ENCODE peak calls at places on chromosomes 13 and 19, in five cellular contexts. One of them, this sample, is unnamed.
A peak's percentile ranks its signal among the peaks of the same experiment; 100 is the strongest.

GRCh38 chr13:44393391-44393790 is 19.8 kb downstream of the SERP2 start:
- DNase-seq in heart right ventricle: no peak
- DNase-seq in neural progenitor cell: no peak
- DNase-seq in brain microvascular endothelial cell: no peak
- DNase-seq in IMR-90: no peak
- DNase-seq in this sample: peak; percentile 63

GRCh38 chr19:55613396-55613795 is 7.9 kb downstream of the ZNF865 start:
- DNase-seq in neural progenitor cell: no peak
- DNase-seq in IMR-90: no peak
- DNase-seq in heart right ventricle: no peak
- DNase-seq in brain microvascular endothelial cell: no peak
- DNase-seq in this sample: no peak

GRCh38 chr13:102302534-102302933 is 99.3 kb downstream of the FGF14 start:
- DNase-seq in IMR-90: no peak
- DNase-seq in heart right ventricle: no peak
- DNase-seq in neural progenitor cell: no peak
- DNase-seq in brain microvascular endothelial cell: no peak
- DNase-seq in this sample: no peak

GRCh38 chr19:39408392-39409206 is 2.0 kb downstream of the ZFP36 start:
- DNase-seq in IMR-90: peak; percentile 52
- DNase-seq in neural progenitor cell: peak; percentile 26
- DNase-seq in heart right ventricle: peak; percentile 21
- DNase-seq in brain microvascular endothelial cell: no peak
- DNase-seq in this sample: no peak

GRCh38 chr13:68110178-68110768 is 880.1 kb upstream of the PCDH9 start:
- DNase-seq in brain microvascular endothelial cell: no peak
- DNase-seq in IMR-90: no peak
- DNase-seq in heart right ventricle: no peak
- DNase-seq in neural progenitor cell: no peak
- DNase-seq in this sample: no peak

GRCh38 chr19:48872884-48873475 is 759 bp downstream of the PPP1R15A start:
- DNase-seq in neural progenitor cell: peak; percentile 89
- DNase-seq in IMR-90: peak; percentile 94
- DNase-seq in heart right ventricle: peak; percentile 95
- DNase-seq in brain microvascular endothelial cell: peak; percentile 96
- DNase-seq in this sample: peak; percentile 81

GRCh38 chr13:96552523-96552922 is 441.8 kb downstream of the OXGR1 start:
- DNase-seq in neural progenitor cell: no peak
- DNase-seq in heart right ventricle: no peak
- DNase-seq in brain microvascular endothelial cell: no peak
- DNase-seq in IMR-90: no peak
- DNase-seq in this sample: no peak

GRCh38 chr19:46288896-46289588 is 7.8 kb upstream of the HIF3A start:
- DNase-seq in heart right ventricle: peak; percentile 57
- DNase-seq in IMR-90: peak; percentile 82
- DNase-seq in brain microvascular endothelial cell: peak; percentile 96
- DNase-seq in neural progenitor cell: no peak
- DNase-seq in this sample: peak; percentile 65

GRCh38 chr19:1608414-1609391 is 3.4 kb upstream of the UQCR11 start:
- DNase-seq in heart right ventricle: no peak
- DNase-seq in IMR-90: no peak
- DNase-seq in neural progenitor cell: no peak
- DNase-seq in brain microvascular endothelial cell: no peak
- DNase-seq in this sample: peak; percentile 63

GRCh38 chr19:2887391-2887914 is 13.3 kb upstream of the ZNF57 start:
- DNase-seq in brain microvascular endothelial cell: peak; percentile 29
- DNase-seq in IMR-90: peak; percentile 61
- DNase-seq in neural progenitor cell: peak; percentile 66
- DNase-seq in heart right ventricle: no peak
- DNase-seq in this sample: no peak

GRCh38 chr19:13001502-13002388 is 6.5 kb downstream of the NFIX start:
- DNase-seq in brain microvascular endothelial cell: no peak
- DNase-seq in IMR-90: no peak
- DNase-seq in heart right ventricle: peak; percentile 82
- DNase-seq in neural progenitor cell: no peak
- DNase-seq in this sample: no peak
- H3K27ac ChIP-seq in brain microvascular endothelial cell: no peak overlapping the region
- H3K27ac ChIP-seq in IMR-90: peak overlapping the region; percentile 48
- H3K27ac ChIP-seq in heart right ventricle: peak overlapping the region; percentile 93
- H3K27ac ChIP-seq in neural progenitor cell: no peak overlapping the region
- H3K27ac ChIP-seq in this sample: peak overlapping the region; percentile 22

GRCh38 chr19:19059018-19059836 is 4.6 kb upstream of the SLC25A42 start:
- DNase-seq in neural progenitor cell: no peak
- DNase-seq in IMR-90: no peak
- DNase-seq in brain microvascular endothelial cell: no peak
- DNase-seq in heart right ventricle: no peak
- DNase-seq in this sample: no peak

GRCh38 chr19:19059837-19060611 is 3.8 kb upstream of the SLC25A42 start:
- DNase-seq in heart right ventricle: no peak
- DNase-seq in neural progenitor cell: no peak
- DNase-seq in brain microvascular endothelial cell: no peak
- DNase-seq in IMR-90: no peak
- DNase-seq in this sample: no peak

GRCh38 chr19:19062454-19063182 is 1.2 kb upstream of the SLC25A42 start:
- DNase-seq in brain microvascular endothelial cell: peak; percentile 11
- DNase-seq in heart right ventricle: no peak
- DNase-seq in neural progenitor cell: no peak
- DNase-seq in IMR-90: peak; percentile 63
- DNase-seq in this sample: no peak

GRCh38 chr19:19063183-19064097 is at the start of gene SLC25A42:
- DNase-seq in brain microvascular endothelial cell: peak; percentile 99
- DNase-seq in heart right ventricle: peak; percentile 100
- DNase-seq in IMR-90: peak; percentile 99
- DNase-seq in neural progenitor cell: peak; percentile 99
- DNase-seq in this sample: peak; percentile 100

GRCh38 chr19:19061491-19061890 is 2.3 kb upstream of the SLC25A42 start:
- DNase-seq in neural progenitor cell: no peak
- DNase-seq in brain microvascular endothelial cell: no peak
- DNase-seq in heart right ventricle: peak; percentile 51
- DNase-seq in IMR-90: no peak
- DNase-seq in this sample: no peak
- H3K27ac ChIP-seq in neural progenitor cell: no peak overlapping the region
- H3K27ac ChIP-seq in brain microvascular endothelial cell: no peak overlapping the region
- H3K27ac ChIP-seq in heart right ventricle: peak overlapping the region; percentile 85
- H3K27ac ChIP-seq in IMR-90: no peak overlapping the region
- H3K27ac ChIP-seq in this sample: no peak overlapping the region

GRCh38 chr19:13056052-13056660 is 46.5 kb downstream of the LYL1 start:
- DNase-seq in IMR-90: peak; percentile 71
- DNase-seq in brain microvascular endothelial cell: no peak
- DNase-seq in heart right ventricle: peak; percentile 70
- DNase-seq in neural progenitor cell: peak; percentile 49
- DNase-seq in this sample: peak; percentile 79
- H3K27ac ChIP-seq in IMR-90: peak overlapping the region; percentile 100
- H3K27ac ChIP-seq in brain microvascular endothelial cell: peak overlapping the region; percentile 90
- H3K27ac ChIP-seq in heart right ventricle: peak overlapping the region; percentile 99
- H3K27ac ChIP-seq in neural progenitor cell: no peak overlapping the region
- H3K27ac ChIP-seq in this sample: peak overlapping the region; percentile 86

GRCh38 chr19:33550741-33551140 is 29.1 kb upstream of the PEPD start:
- DNase-seq in neural progenitor cell: no peak
- DNase-seq in brain microvascular endothelial cell: no peak
- DNase-seq in heart right ventricle: no peak
- DNase-seq in IMR-90: no peak
- DNase-seq in this sample: no peak

GRCh38 chr19:33547676-33548075 is 26.1 kb upstream of the PEPD start:
- DNase-seq in brain microvascular endothelial cell: no peak
- DNase-seq in neural progenitor cell: no peak
- DNase-seq in heart right ventricle: no peak
- DNase-seq in IMR-90: no peak
- DNase-seq in this sample: no peak

GRCh38 chr19:33546656-33547055 is 25.1 kb upstream of the PEPD start:
- DNase-seq in heart right ventricle: no peak
- DNase-seq in IMR-90: no peak
- DNase-seq in brain microvascular endothelial cell: no peak
- DNase-seq in neural progenitor cell: no peak
- DNase-seq in this sample: no peak

DNA sequence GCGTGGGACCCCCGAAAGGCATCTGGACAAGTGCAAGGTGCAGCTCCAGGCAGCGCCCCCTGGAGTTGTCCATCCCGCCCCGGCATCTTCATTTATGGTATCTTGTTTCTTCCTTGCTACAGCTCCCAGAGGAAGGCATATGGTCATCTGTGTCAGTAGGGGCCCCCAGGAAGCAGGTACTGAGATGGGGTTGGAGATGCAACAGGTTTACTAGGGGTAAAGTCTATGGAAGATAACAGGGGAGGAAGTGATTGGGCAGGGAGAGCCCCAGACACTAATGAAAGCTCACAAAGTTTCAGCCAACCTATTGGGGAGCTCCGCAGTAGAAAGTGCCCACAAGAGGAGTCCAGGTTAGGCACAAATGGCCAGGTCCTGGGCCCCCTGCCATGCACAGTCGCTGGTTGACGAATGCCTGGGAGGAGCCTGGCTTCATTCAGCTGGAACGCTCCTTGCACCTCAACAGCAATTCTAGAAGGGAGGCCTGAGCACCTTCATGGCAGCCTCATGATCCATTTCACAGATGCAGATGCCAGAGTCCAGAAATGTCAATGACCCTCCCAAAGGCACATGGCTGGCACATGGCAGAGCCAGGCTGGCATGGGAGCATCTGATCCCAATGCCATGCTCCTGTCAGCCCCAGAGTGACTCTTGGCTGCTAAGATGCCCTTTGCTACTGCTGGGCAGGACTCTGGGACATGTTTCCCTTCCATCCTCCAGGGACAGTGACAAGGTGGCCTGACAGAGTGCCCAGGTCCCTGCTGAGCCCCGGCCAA is 23.8 kb upstream of the PEPD start:
- DNase-seq in brain microvascular endothelial cell: no peak
- DNase-seq in neural progenitor cell: no peak
- DNase-seq in heart right ventricle: no peak
- DNase-seq in IMR-90: no peak
- DNase-seq in this sample: no peak
- H3K27ac ChIP-seq in brain microvascular endothelial cell: no peak overlapping the region
- H3K27ac ChIP-seq in neural progenitor cell: no peak overlapping the region
- H3K27ac ChIP-seq in heart right ventricle: no peak overlapping the region
- H3K27ac ChIP-seq in IMR-90: no peak overlapping the region
- H3K27ac ChIP-seq in this sample: no peak overlapping the region

GRCh38 chr19:29953352-29954247 is 11.6 kb downstream of the URI1 start:
- DNase-seq in heart right ventricle: no peak
- DNase-seq in IMR-90: no peak
- DNase-seq in brain microvascular endothelial cell: no peak
- DNase-seq in neural progenitor cell: no peak
- DNase-seq in this sample: no peak
- H3K27ac ChIP-seq in heart right ventricle: no peak overlapping the region
- H3K27ac ChIP-seq in IMR-90: no peak overlapping the region
- H3K27ac ChIP-seq in brain microvascular endothelial cell: no peak overlapping the region
- H3K27ac ChIP-seq in neural progenitor cell: no peak overlapping the region
- H3K27ac ChIP-seq in this sample: no peak overlapping the region

GRCh38 chr19:16482745-16483144 is 11.0 kb upstream of the EPS15L1 start:
- DNase-seq in brain microvascular endothelial cell: no peak
- DNase-seq in neural progenitor cell: no peak
- DNase-seq in IMR-90: no peak
- DNase-seq in heart right ventricle: no peak
- DNase-seq in this sample: no peak
- H3K27ac ChIP-seq in brain microvascular endothelial cell: no peak overlapping the region
- H3K27ac ChIP-seq in neural progenitor cell: no peak overlapping the region
- H3K27ac ChIP-seq in IMR-90: no peak overlapping the region
- H3K27ac ChIP-seq in heart right ventricle: no peak overlapping the region
- H3K27ac ChIP-seq in this sample: no peak overlapping the region

GRCh38 chr19:13024958-13025653 is 29.8 kb downstream of the NFIX start:
- DNase-seq in IMR-90: no peak
- DNase-seq in brain microvascular endothelial cell: no peak
- DNase-seq in neural progenitor cell: peak; percentile 51
- DNase-seq in heart right ventricle: no peak
- DNase-seq in this sample: no peak
- H3K27ac ChIP-seq in IMR-90: peak overlapping the region; percentile 88
- H3K27ac ChIP-seq in brain microvascular endothelial cell: no peak overlapping the region
- H3K27ac ChIP-seq in neural progenitor cell: no peak overlapping the region
- H3K27ac ChIP-seq in heart right ventricle: peak overlapping the region; percentile 95
- H3K27ac ChIP-seq in this sample: peak overlapping the region; percentile 92

GRCh38 chr19:18425515-18426415 is 6.6 kb downstream of the SSBP4 start:
- DNase-seq in heart right ventricle: peak; percentile 78
- DNase-seq in neural progenitor cell: no peak
- DNase-seq in brain microvascular endothelial cell: peak; percentile 52
- DNase-seq in IMR-90: peak; percentile 62
- DNase-seq in this sample: no peak
- H3K27ac ChIP-seq in heart right ventricle: peak overlapping the region; percentile 80
- H3K27ac ChIP-seq in neural progenitor cell: no peak overlapping the region
- H3K27ac ChIP-seq in brain microvascular endothelial cell: peak overlapping the region; percentile 4
- H3K27ac ChIP-seq in IMR-90: peak overlapping the region; percentile 56
- H3K27ac ChIP-seq in this sample: peak overlapping the region; percentile 42

DNA sequence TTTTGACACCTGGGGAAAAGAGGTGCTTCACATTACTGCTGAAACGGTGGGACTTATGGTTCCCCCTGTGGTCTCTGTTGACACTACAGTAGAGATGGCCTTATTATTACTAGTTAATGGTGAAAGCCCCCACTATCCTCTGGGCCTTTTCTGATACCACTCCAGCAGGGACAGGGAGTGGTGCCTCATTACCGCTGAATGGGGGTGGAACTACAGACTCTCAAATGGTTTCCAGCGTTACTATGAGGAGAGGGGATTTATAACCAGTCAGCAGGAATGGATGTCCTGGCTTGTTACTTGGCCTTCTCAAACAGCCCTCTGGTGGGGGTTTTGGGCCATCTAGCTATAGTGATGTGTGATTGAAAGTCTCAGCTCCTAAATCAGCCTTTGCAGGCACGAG is 96.7 kb upstream of the DIAPH3 start:
- DNase-seq in heart right ventricle: no peak
- DNase-seq in neural progenitor cell: peak; percentile 26
- DNase-seq in IMR-90: no peak
- DNase-seq in brain microvascular endothelial cell: no peak
- DNase-seq in this sample: no peak
- H3K27ac ChIP-seq in heart right ventricle: no peak overlapping the region
- H3K27ac ChIP-seq in neural progenitor cell: no peak overlapping the region
- H3K27ac ChIP-seq in IMR-90: no peak overlapping the region
- H3K27ac ChIP-seq in brain microvascular endothelial cell: no peak overlapping the region
- H3K27ac ChIP-seq in this sample: no peak overlapping the region

This sample was measured in Peyer's patch.